ENCODE peak calls at places on chromosomes 16 and 17, in eight cellular contexts. I is anterior cingulate cortex; P is ascending aorta; X is heart left ventricle; S is endodermal cell; U is HFF-Myc; L is CD4-positive, CD25-positive, alpha-beta regulatory T cell; C is psoas muscle. G is an unnamed sample.

GRCh38 chr16:29926675-29927522 is 873 bp upstream of the KCTD13 start:
- DNase-seq in S (peak; percentile 62), I (peak; percentile 51), C (no peak), X (no peak), L (no peak), U (no peak), P (no peak), G (no peak)

GRCh38 chr17:17836818-17837379 is at the start of gene SREBF1:
- DNase-seq in I (peak; percentile 63), P (no peak), C (peak; percentile 76), L (no peak), U (no peak), X (peak; percentile 71), S (peak; percentile 90), G (no peak)

GRCh38 chr17:16945513-16946201 is 26.3 kb downstream of the TNFRSF13B start:
- DNase-seq in X (no peak), U (no peak), C (peak; percentile 24), I (no peak), P (no peak), L (no peak), S (peak; percentile 90), G (no peak)

GRCh38 chr17:44878627-44879221 is 20.5 kb downstream of the EFTUD2 start:
- DNase-seq in C (no peak), L (peak; percentile 26), S (peak; percentile 70), I (peak; percentile 13), X (no peak), U (no peak), P (no peak), G (peak; percentile 65)

GRCh38 chr17:48335858-48336500 is 94.0 kb downstream of the SKAP1 start:
- DNase-seq in U (peak; percentile 60), X (no peak), S (no peak), L (peak; percentile 67), I (no peak), C (no peak), P (no peak), G (peak; percentile 59)

GRCh38 chr17:34377078-34377823 is 14.2 kb upstream of the CCL1 start:
- DNase-seq in I (no peak), X (no peak), P (no peak), L (no peak), U (no peak), C (no peak), S (peak; percentile 30), G (no peak)

GRCh38 chr17:75124819-75125162 is 6.8 kb downstream of the NT5C start:
- DNase-seq in X (no peak), C (no peak), L (no peak), P (no peak), S (no peak), U (no peak), I (no peak), G (no peak)

GRCh38 chr16:19809121-19809635 is 75.5 kb downstream of the GPRC5B start:
- DNase-seq in L (no peak), U (no peak), S (no peak), X (peak; percentile 32), I (no peak), P (no peak), C (peak; percentile 83), G (peak; percentile 27)

GRCh38 chr16:10738231-10739077 is 5.2 kb upstream of the NUBP1 start:
- DNase-seq in C (peak; percentile 95), L (peak; percentile 15), I (peak; percentile 68), P (peak; percentile 92), S (no peak), U (no peak), X (peak; percentile 95), G (peak; percentile 38)

GRCh38 chr17:75754378-75755204 is 10.4 kb downstream of the GALK1 start:
- DNase-seq in P (no peak), S (no peak), C (peak; percentile 44), U (no peak), I (no peak), X (no peak), L (no peak), G (no peak)

GRCh38 chr16:50611332-50611934 is 63.2 kb downstream of the NKD1 start:
- DNase-seq in U (no peak), S (no peak), I (no peak), P (no peak), C (no peak), X (no peak), L (no peak), G (peak; percentile 58)

G was measured in AML-193.